ENCODE peak calls at places on chromosome 11, in six cellular contexts. J, Z, X, R, N and O are unnamed samples.

GRCh38 chr11:59173964-59174663 is 2.2 kb downstream of the DTX4 start:
- DNase-seq in R (no peak), Z (no peak), J (peak), X (peak), N (peak), O (no peak)

GRCh38 chr11:120304526-120304925 is 20.6 kb upstream of the TLCD5 start:
- DNase-seq in N (no peak), X (no peak), R (peak), Z (no peak), J (no peak), O (no peak)

GRCh38 chr11:61138940-61139339 is 22.3 kb downstream of the VPS37C start:
- DNase-seq in J (no peak), Z (no peak), N (no peak), R (no peak), X (no peak), O (no peak)

GRCh38 chr11:106644824-106645223 is 373.5 kb downstream of the GUCY1A2 start:
- DNase-seq in Z (no peak), N (no peak), X (no peak), R (no peak), J (no peak), O (no peak)

GRCh38 chr11:119168471-119169271 is at the start of gene NLRX1:
- DNase-seq in N (peak), Z (peak), R (peak), X (peak), J (peak), O (peak)

GRCh38 chr11:125402436-125402835 is 93.6 kb downstream of the FEZ1 start:
- DNase-seq in Z (peak), R (no peak), X (no peak), J (no peak), N (no peak), O (no peak)

GRCh38 chr11:63866211-63866610 is 27.3 kb downstream of the MARK2 start:
- DNase-seq in N (no peak), Z (no peak), X (peak), R (no peak), J (peak), O (peak)

GRCh38 chr11:1391165-1392010 is 1.7 kb downstream of the BRSK2 start:
- DNase-seq in N (no peak), Z (no peak), R (no peak), J (no peak), X (no peak), O (no peak)

GRCh38 chr11:32094931-32095330 is 4.1 kb downstream of the RCN1 start:
- DNase-seq in N (no peak), J (no peak), R (no peak), Z (no peak), X (no peak), O (no peak)

GRCh38 chr11:133531971-133532651 is at the start of gene OPCML:
- DNase-seq in Z (no peak), N (no peak), J (no peak), X (no peak), R (no peak), O (no peak)

GRCh38 chr11:113839842-113840241 is 35.5 kb downstream of the USP28 start:
- DNase-seq in Z (peak), R (no peak), X (no peak), N (no peak), J (no peak), O (peak)

GRCh38 chr11:86453290-86454030 is 78.8 kb downstream of the CCDC81 start:
- DNase-seq in J (no peak), R (no peak), X (no peak), N (peak), Z (no peak), O (no peak)

GRCh38 chr11:17719940-17720795 is 797 bp downstream of the MYOD1 start:
- DNase-seq in Z (no peak), X (no peak), N (no peak), R (no peak), J (no peak), O (no peak)

GRCh38 chr11:13983081-13983751 is 20.7 kb downstream of the SPON1 start:
- DNase-seq in N (peak), J (no peak), R (no peak), Z (no peak), X (no peak), O (no peak)

GRCh38 chr11:6611092-6612007 is 666 bp downstream of the TAF10 start:
- DNase-seq in X (no peak), Z (peak), J (no peak), R (no peak), N (no peak), O (no peak)

GRCh38 chr11:126407101-126407521 is 51.6 kb downstream of the ST3GAL4 start:
- DNase-seq in J (no peak), N (no peak), R (no peak), X (no peak), Z (no peak), O (no peak)

GRCh38 chr11:2269601-2270321 is 627 bp downstream of the ASCL2 start:
- DNase-seq in Z (peak), R (no peak), N (peak), X (peak), J (peak), O (no peak)

GRCh38 chr11:58562375-58562800 is 13.3 kb downstream of the LPXN start:
- DNase-seq in N (no peak), J (no peak), X (no peak), Z (no peak), R (no peak), O (no peak)

GRCh38 chr11:83449338-83449913 is 163.3 kb upstream of the CCDC90B start:
- DNase-seq in X (no peak), Z (no peak), R (no peak), J (no peak), N (no peak), O (no peak)

GRCh38 chr11:57424137-57424801 is 2.7 kb downstream of the SLC43A3 start:
- DNase-seq in N (no peak), J (no peak), R (no peak), Z (no peak), X (no peak), O (no peak)

GRCh38 chr11:57424802-57425564 is 1.9 kb downstream of the SLC43A3 start:
- DNase-seq in R (no peak), Z (peak), J (peak), X (peak), N (peak), O (peak)

GRCh38 chr11:57426754-57427691 is at the start of gene SLC43A3:
- DNase-seq in X (peak), R (no peak), Z (peak), J (peak), N (peak), O (peak)

GRCh38 chr11:57426439-57426753 is 525 bp downstream of the SLC43A3 start:
- DNase-seq in R (no peak), X (peak), Z (no peak), N (no peak), J (no peak), O (no peak)

DNA sequence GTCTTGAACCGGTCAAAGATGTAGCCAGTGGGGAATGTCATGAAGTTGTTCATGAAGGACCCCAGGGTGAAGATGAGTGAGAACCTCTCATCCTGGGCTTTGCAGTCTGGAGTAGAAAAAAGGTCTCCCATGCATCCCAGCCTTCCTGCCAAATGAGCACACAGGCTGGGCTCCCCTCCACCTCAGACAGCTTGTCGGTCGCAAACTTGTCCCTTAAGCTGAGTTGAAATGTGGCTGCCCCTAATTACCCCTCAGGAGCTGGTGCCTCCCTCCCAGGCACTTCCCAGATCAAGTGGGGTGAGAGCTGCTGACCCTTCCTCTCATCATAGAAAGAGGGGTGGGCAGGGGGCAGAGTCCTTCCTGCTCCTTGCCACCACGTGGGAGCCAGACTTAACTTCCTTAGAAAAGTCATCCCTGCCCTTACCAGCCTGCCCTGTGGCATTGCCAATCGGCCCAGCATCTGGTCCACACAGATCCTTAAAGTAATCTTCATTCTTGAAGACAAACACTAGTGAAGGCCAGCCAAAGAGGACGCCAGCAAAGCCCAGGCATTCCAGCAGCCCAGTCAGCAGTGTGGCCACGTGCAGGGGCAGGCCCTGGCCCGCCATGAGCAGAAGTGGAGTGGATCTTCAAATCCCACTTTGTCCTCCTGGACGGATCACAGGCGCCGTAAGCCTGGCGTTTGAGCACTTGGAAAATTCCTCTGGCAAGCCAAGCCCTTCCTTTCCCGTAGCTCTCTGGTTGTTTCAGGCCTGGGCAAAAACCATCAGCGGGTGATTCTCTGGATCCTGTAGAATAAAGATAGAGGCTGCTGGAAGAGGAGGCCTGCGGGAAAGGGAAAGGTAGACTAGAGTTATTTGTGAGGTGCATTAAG is 1.1 kb downstream of the SLC43A3 start:
- DNase-seq in X (peak), Z (peak), N (peak), R (no peak), J (peak), O (no peak)
- TF ChIP-seq POLR2AphosphoS5 in X (no peak), Z (peak), N (peak), R (no peak), J (peak), O (no peak)

GRCh38 chr11:95089620-95090542 is at the start of gene ENDOD1:
- DNase-seq in Z (peak), R (no peak), J (peak), N (peak), X (peak), O (peak)
- TF ChIP-seq POLR2A in Z (peak), R (peak), J (no peak), N (no peak), X (peak), O (peak)

GRCh38 chr11:33608386-33608785 is 92.2 kb downstream of the C11orf91 start:
- DNase-seq in N (no peak), Z (no peak), X (no peak), J (no peak), R (no peak), O (no peak)
- TF ChIP-seq POLR2AphosphoS5 in N (no peak), Z (no peak), X (no peak), J (no peak), R (no peak), O (no peak)

GRCh38 chr11:10113852-10114251 is 180.2 kb downstream of the SBF2 start:
- DNase-seq in J (no peak), N (no peak), R (no peak), X (no peak), Z (no peak), O (no peak)

GRCh38 chr11:10118830-10119229 is 175.2 kb downstream of the SBF2 start:
- DNase-seq in X (no peak), J (no peak), Z (no peak), R (no peak), N (no peak), O (no peak)

GRCh38 chr11:10114593-10115404 is 179.2 kb downstream of the SBF2 start:
- DNase-seq in R (no peak), J (no peak), N (no peak), X (no peak), Z (no peak), O (no peak)

GRCh38 chr11:10116588-10116987 is 177.4 kb downstream of the SBF2 start:
- DNase-seq in J (no peak), N (no peak), X (no peak), R (no peak), Z (no peak), O (no peak)

GRCh38 chr11:10117709-10118341 is 176.2 kb downstream of the SBF2 start:
- DNase-seq in J (no peak), N (no peak), Z (no peak), X (no peak), R (no peak), O (no peak)
- TF ChIP-seq POLR2A in J (no peak), N (no peak), Z (no peak), X (no peak), R (no peak), O (no peak)

DNA sequence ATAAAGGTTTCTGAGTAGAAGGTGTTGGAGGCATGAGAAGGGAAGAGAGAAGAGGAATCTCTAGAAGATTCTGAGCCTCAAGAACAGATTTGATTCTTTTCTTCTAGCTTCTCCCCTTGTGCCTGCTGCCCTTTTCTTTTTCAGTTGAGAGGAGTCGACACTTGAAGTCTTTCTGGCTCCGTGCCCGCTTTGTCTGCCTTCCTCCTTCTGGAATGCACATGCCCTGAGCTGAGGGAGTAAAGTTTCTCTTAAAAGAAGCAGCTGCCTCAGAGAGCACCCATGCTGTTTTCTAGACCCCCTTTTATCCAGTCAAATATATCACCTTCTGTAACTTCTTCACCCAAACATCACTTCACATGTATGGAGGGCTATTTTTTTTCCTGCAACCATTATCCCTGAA is 13.7 kb downstream of the C11orf97 start:
- DNase-seq in J (peak), X (peak), N (no peak), Z (peak), R (no peak), O (no peak)
- TF ChIP-seq POLR2AphosphoS5 in J (no peak), X (no peak), N (no peak), Z (no peak), R (no peak), O (no peak)

GRCh38 chr11:73875840-73876239 is 806 bp downstream of the COA4 start:
- DNase-seq in X (no peak), J (no peak), R (no peak), Z (no peak), N (no peak), O (no peak)

GRCh38 chr11:73878771-73879170 is 2.0 kb downstream of the PAAF1 start:
- DNase-seq in Z (no peak), N (no peak), J (no peak), R (no peak), X (no peak), O (no peak)

GRCh38 chr11:73875380-73875779 is 1.3 kb downstream of the COA4 start:
- DNase-seq in R (no peak), X (no peak), N (no peak), J (no peak), Z (no peak), O (no peak)

GRCh38 chr11:73872746-73873412 is 3.8 kb downstream of the COA4 start:
- DNase-seq in R (no peak), Z (no peak), J (no peak), N (no peak), X (no peak), O (no peak)

GRCh38 chr11:73876424-73877300 is at the start of the genes COA4 and PAAF1:
- DNase-seq in R (peak), X (peak), Z (peak), J (peak), N (peak), O (peak)
- TF ChIP-seq POLR2A in R (peak), X (peak), Z (no peak), J (no peak), N (no peak), O (peak)

GRCh38 chr11:12019337-12019736 is 10.9 kb upstream of the DKK3 start:
- DNase-seq in J (peak), R (no peak), X (no peak), N (no peak), Z (no peak), O (no peak)
- TF ChIP-seq POLR2AphosphoS5 in J (peak), R (no peak), X (no peak), N (no peak), Z (no peak), O (no peak)

GRCh38 chr11:30322826-30323710 is at the start of gene ARL14EP:
- DNase-seq in J (peak), X (peak), Z (peak), N (peak), R (peak), O (peak)
- TF ChIP-seq POLR2A in J (no peak), X (peak), Z (peak), N (peak), R (peak), O (peak)